ENCODE peak calls at places on chromosomes 6 and 20, in seven cellular contexts. One of them, this sample, is unnamed. For H3K27me3, the result is how much of the 10 kb centered on the place peaks cover.

GRCh38 chr20:56626367-56627121 is 2.6 kb upstream of the TFAP2C start:
- DNase-seq in gastrocnemius medialis: no peak
- DNase-seq in stomach: no peak
- DNase-seq in astrocyte: no peak
- DNase-seq in A673: peak
- DNase-seq in suprapubic skin: no peak
- DNase-seq in neural progenitor cell: peak
- DNase-seq in this sample: peak

GRCh38 chr6:44316481-44316880 is 3.3 kb upstream of the AARS2 start:
- DNase-seq in stomach: no peak
- DNase-seq in gastrocnemius medialis: no peak
- DNase-seq in neural progenitor cell: no peak
- DNase-seq in suprapubic skin: no peak
- DNase-seq in astrocyte: no peak
- DNase-seq in A673: no peak
- DNase-seq in this sample: no peak

GRCh38 chr6:90548001-90548400 is 38.9 kb downstream of the MAP3K7 start:
- DNase-seq in astrocyte: no peak
- DNase-seq in stomach: no peak
- DNase-seq in suprapubic skin: no peak
- DNase-seq in A673: no peak
- DNase-seq in neural progenitor cell: no peak
- DNase-seq in gastrocnemius medialis: no peak
- DNase-seq in this sample: no peak

GRCh38 chr20:46040902-46041535 is 12.0 kb downstream of the SLC12A5 start:
- DNase-seq in neural progenitor cell: peak
- DNase-seq in stomach: peak
- DNase-seq in astrocyte: peak
- DNase-seq in A673: peak
- DNase-seq in gastrocnemius medialis: no peak
- DNase-seq in suprapubic skin: no peak
- DNase-seq in this sample: peak

GRCh38 chr6:147132889-147133288 is 71.3 kb upstream of the STXBP5 start:
- DNase-seq in stomach: no peak
- DNase-seq in astrocyte: peak
- DNase-seq in A673: peak
- DNase-seq in neural progenitor cell: no peak
- DNase-seq in suprapubic skin: no peak
- DNase-seq in gastrocnemius medialis: no peak
- DNase-seq in this sample: no peak

GRCh38 chr6:7042654-7043545 is 64.9 kb upstream of the RREB1 start:
- DNase-seq in neural progenitor cell: peak
- DNase-seq in suprapubic skin: no peak
- DNase-seq in A673: no peak
- DNase-seq in gastrocnemius medialis: peak
- DNase-seq in stomach: no peak
- DNase-seq in astrocyte: no peak
- DNase-seq in this sample: no peak

GRCh38 chr20:59705651-59706101 is 101.3 kb downstream of the PHACTR3 start:
- DNase-seq in astrocyte: no peak
- DNase-seq in A673: no peak
- DNase-seq in gastrocnemius medialis: no peak
- DNase-seq in neural progenitor cell: no peak
- DNase-seq in stomach: no peak
- DNase-seq in suprapubic skin: no peak
- DNase-seq in this sample: no peak

GRCh38 chr6:157203312-157203744 is 120.0 kb downstream of the TMEM242 start:
- DNase-seq in stomach: no peak
- DNase-seq in astrocyte: peak
- DNase-seq in suprapubic skin: no peak
- DNase-seq in A673: no peak
- DNase-seq in gastrocnemius medialis: no peak
- DNase-seq in neural progenitor cell: no peak
- DNase-seq in this sample: no peak

GRCh38 chr6:113655761-113656160 is 201.4 kb upstream of the MARCKS start:
- DNase-seq in stomach: no peak
- DNase-seq in A673: no peak
- DNase-seq in gastrocnemius medialis: no peak
- DNase-seq in suprapubic skin: no peak
- DNase-seq in astrocyte: no peak
- DNase-seq in neural progenitor cell: no peak
- DNase-seq in this sample: no peak

GRCh38 chr6:105087571-105088211 is 92.1 kb downstream of the POPDC3 start:
- DNase-seq in suprapubic skin: no peak
- DNase-seq in A673: peak
- DNase-seq in neural progenitor cell: peak
- DNase-seq in gastrocnemius medialis: peak
- DNase-seq in astrocyte: peak
- DNase-seq in stomach: peak
- DNase-seq in this sample: peak

GRCh38 chr6:113120577-113121285 is 736.4 kb upstream of the MARCKS start:
- DNase-seq in gastrocnemius medialis: no peak
- DNase-seq in astrocyte: peak
- DNase-seq in suprapubic skin: no peak
- DNase-seq in A673: peak
- DNase-seq in neural progenitor cell: peak
- DNase-seq in stomach: no peak
- DNase-seq in this sample: no peak

GRCh38 chr6:15338462-15338861 is 92.6 kb downstream of the JARID2 start:
- DNase-seq in neural progenitor cell: no peak
- DNase-seq in gastrocnemius medialis: no peak
- DNase-seq in astrocyte: no peak
- DNase-seq in suprapubic skin: no peak
- DNase-seq in stomach: no peak
- DNase-seq in A673: no peak
- DNase-seq in this sample: no peak

GRCh38 chr6:156628805-156629204 is 148.4 kb upstream of the ARID1B start:
- DNase-seq in suprapubic skin: no peak
- DNase-seq in A673: no peak
- DNase-seq in neural progenitor cell: no peak
- DNase-seq in astrocyte: no peak
- DNase-seq in gastrocnemius medialis: no peak
- DNase-seq in stomach: no peak
- DNase-seq in this sample: no peak

GRCh38 chr20:61874421-61875068 is 191.1 kb downstream of the TAF4 start:
- DNase-seq in stomach: no peak
- DNase-seq in A673: peak
- DNase-seq in astrocyte: peak
- DNase-seq in suprapubic skin: no peak
- DNase-seq in gastrocnemius medialis: no peak
- DNase-seq in neural progenitor cell: peak
- DNase-seq in this sample: peak

GRCh38 chr20:25033250-25033940 is 24.5 kb downstream of the ACSS1 start:
- DNase-seq in A673: peak
- DNase-seq in neural progenitor cell: no peak
- DNase-seq in suprapubic skin: no peak
- DNase-seq in gastrocnemius medialis: no peak
- DNase-seq in stomach: no peak
- DNase-seq in astrocyte: no peak
- DNase-seq in this sample: no peak

GRCh38 chr6:127841811-127842210 is 59.0 kb downstream of the THEMIS start:
- DNase-seq in neural progenitor cell: no peak
- DNase-seq in A673: no peak
- DNase-seq in gastrocnemius medialis: no peak
- DNase-seq in stomach: no peak
- DNase-seq in astrocyte: peak
- DNase-seq in suprapubic skin: no peak
- DNase-seq in this sample: no peak

GRCh38 chr20:9442858-9443257 is 71.5 kb upstream of the LAMP5 start:
- DNase-seq in astrocyte: no peak
- DNase-seq in suprapubic skin: no peak
- DNase-seq in A673: no peak
- DNase-seq in stomach: peak
- DNase-seq in neural progenitor cell: no peak
- DNase-seq in gastrocnemius medialis: no peak
- DNase-seq in this sample: no peak

GRCh38 chr6:9621276-9621675 is 793.6 kb downstream of the TFAP2A start:
- DNase-seq in suprapubic skin: no peak
- DNase-seq in neural progenitor cell: no peak
- DNase-seq in astrocyte: peak
- DNase-seq in gastrocnemius medialis: no peak
- DNase-seq in A673: no peak
- DNase-seq in stomach: no peak
- DNase-seq in this sample: no peak

GRCh38 chr20:11776687-11777086 is 141.0 kb upstream of the BTBD3 start:
- DNase-seq in astrocyte: no peak
- DNase-seq in neural progenitor cell: no peak
- DNase-seq in stomach: no peak
- DNase-seq in suprapubic skin: no peak
- DNase-seq in gastrocnemius medialis: no peak
- DNase-seq in A673: no peak
- DNase-seq in this sample: no peak

GRCh38 chr6:124535746-124536145 is 426.5 kb upstream of the RNF217 start:
- DNase-seq in neural progenitor cell: no peak
- DNase-seq in astrocyte: peak
- DNase-seq in stomach: no peak
- DNase-seq in A673: no peak
- DNase-seq in suprapubic skin: no peak
- DNase-seq in gastrocnemius medialis: no peak
- DNase-seq in this sample: no peak

GRCh38 chr6:139698526-139699182 is 324.2 kb upstream of the CITED2 start:
- DNase-seq in neural progenitor cell: no peak
- DNase-seq in astrocyte: no peak
- DNase-seq in A673: no peak
- DNase-seq in stomach: no peak
- DNase-seq in gastrocnemius medialis: no peak
- DNase-seq in suprapubic skin: no peak
- DNase-seq in this sample: no peak

GRCh38 chr6:112806163-112806900 is 459.2 kb downstream of the RFPL4B start:
- DNase-seq in neural progenitor cell: no peak
- DNase-seq in gastrocnemius medialis: no peak
- DNase-seq in A673: no peak
- DNase-seq in suprapubic skin: no peak
- DNase-seq in astrocyte: peak
- DNase-seq in stomach: no peak
- DNase-seq in this sample: no peak

GRCh38 chr6:52077180-52077884 is 10.1 kb downstream of the PKHD1 start:
- DNase-seq in suprapubic skin: no peak
- DNase-seq in neural progenitor cell: peak
- DNase-seq in gastrocnemius medialis: no peak
- DNase-seq in astrocyte: no peak
- DNase-seq in stomach: no peak
- DNase-seq in A673: no peak
- DNase-seq in this sample: peak

GRCh38 chr20:62066983-62067433 is 1.3 kb upstream of the TAF4 start:
- DNase-seq in neural progenitor cell: peak
- DNase-seq in gastrocnemius medialis: no peak
- DNase-seq in astrocyte: no peak
- DNase-seq in stomach: no peak
- DNase-seq in suprapubic skin: no peak
- DNase-seq in A673: peak
- DNase-seq in this sample: peak

GRCh38 chr6:37761872-37762271 is 57.7 kb upstream of the ZFAND3 start:
- DNase-seq in gastrocnemius medialis: no peak
- DNase-seq in stomach: peak
- DNase-seq in suprapubic skin: no peak
- DNase-seq in astrocyte: no peak
- DNase-seq in A673: no peak
- DNase-seq in neural progenitor cell: no peak
- DNase-seq in this sample: no peak

DNA sequence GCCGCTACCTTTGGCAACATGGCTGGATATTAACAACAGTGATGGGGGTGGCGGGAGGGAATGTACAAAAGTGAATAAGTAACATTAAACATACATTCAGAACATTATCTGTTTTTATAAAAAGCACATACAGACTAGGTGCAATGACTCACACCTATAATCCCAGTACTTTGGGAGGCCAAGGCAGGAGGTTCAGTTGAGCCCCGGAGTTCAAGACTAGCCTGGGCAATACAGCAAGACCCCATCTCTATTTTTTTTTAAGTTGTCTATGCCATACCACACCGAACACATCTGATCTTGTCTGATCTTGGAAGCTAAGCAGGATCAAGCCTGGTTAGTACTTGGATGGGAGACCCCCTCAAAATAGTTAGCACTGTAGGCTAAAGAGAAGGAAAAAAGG is 1.7 kb upstream of the HCK start:
- DNase-seq in astrocyte: no peak
- DNase-seq in neural progenitor cell: no peak
- DNase-seq in A673: no peak
- DNase-seq in gastrocnemius medialis: no peak
- DNase-seq in stomach: peak
- DNase-seq in suprapubic skin: no peak
- DNase-seq in this sample: no peak
- H3K27me3 ChIP-seq in astrocyte: half or more
- H3K27me3 ChIP-seq in neural progenitor cell: half or more
- H3K27me3 ChIP-seq in A673: half or more
- H3K27me3 ChIP-seq in gastrocnemius medialis: under half
- H3K27me3 ChIP-seq in stomach: half or more
- H3K27me3 ChIP-seq in suprapubic skin: half or more
- H3K27me3 ChIP-seq in this sample: under half

DNA sequence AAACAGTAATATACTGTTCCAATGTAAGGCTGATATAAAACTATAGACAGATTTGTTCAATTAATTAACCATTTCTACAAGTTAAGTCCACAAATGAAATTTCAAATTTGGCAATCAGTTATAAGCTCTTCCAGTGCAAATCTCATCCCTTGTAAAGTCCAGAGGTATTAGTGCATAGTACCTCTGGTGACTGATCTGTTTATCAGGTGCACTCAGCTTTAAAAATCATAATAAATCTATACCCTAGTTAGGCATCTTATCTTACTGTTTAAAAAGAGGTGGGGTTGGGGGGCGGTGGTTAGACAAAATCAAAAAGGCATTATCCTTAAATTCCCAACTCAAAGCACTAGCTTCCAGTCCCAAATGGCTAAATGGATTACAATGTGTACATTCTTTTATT is 2.9 kb downstream of the FBXO30 start:
- DNase-seq in gastrocnemius medialis: no peak
- DNase-seq in suprapubic skin: no peak
- DNase-seq in neural progenitor cell: no peak
- DNase-seq in astrocyte: no peak
- DNase-seq in stomach: no peak
- DNase-seq in A673: no peak
- DNase-seq in this sample: no peak
- H3K4me3 ChIP-seq in gastrocnemius medialis: peak
- H3K4me3 ChIP-seq in suprapubic skin: no peak
- H3K4me3 ChIP-seq in neural progenitor cell: peak
- H3K4me3 ChIP-seq in astrocyte: no peak
- H3K4me3 ChIP-seq in stomach: no peak
- H3K4me3 ChIP-seq in A673: no peak
- H3K4me3 ChIP-seq in this sample: no peak

GRCh38 chr6:144064402-144064830 is 31.0 kb downstream of the SF3B5 start:
- DNase-seq in suprapubic skin: no peak
- DNase-seq in stomach: peak
- DNase-seq in gastrocnemius medialis: no peak
- DNase-seq in astrocyte: no peak
- DNase-seq in A673: peak
- DNase-seq in neural progenitor cell: peak
- DNase-seq in this sample: peak
- H3K27me3 ChIP-seq in suprapubic skin: under half
- H3K27me3 ChIP-seq in stomach: under half
- H3K27me3 ChIP-seq in gastrocnemius medialis: under half
- H3K27me3 ChIP-seq in astrocyte: half or more
- H3K27me3 ChIP-seq in A673: half or more
- H3K27me3 ChIP-seq in neural progenitor cell: half or more
- H3K27me3 ChIP-seq in this sample: half or more

DNA sequence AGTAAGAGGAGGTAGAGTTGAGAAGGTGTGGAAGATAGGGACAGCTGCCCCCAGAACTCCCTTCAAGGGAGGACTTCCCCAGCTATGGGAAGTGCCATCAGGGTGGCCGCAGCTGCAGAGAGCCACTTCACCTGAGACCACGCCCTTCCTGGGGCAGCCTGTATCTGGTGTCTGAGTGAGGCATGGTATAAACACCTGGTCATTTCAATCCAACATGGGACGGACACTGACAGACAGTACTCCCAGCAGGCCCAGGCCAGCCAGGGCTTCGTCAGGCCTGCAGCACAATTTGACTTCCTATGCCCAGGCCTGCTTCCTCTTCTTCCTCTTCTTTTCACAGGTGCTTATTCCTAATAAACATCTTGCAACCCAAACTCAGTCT is 4.5 kb downstream of the SOX12 start:
- DNase-seq in suprapubic skin: no peak
- DNase-seq in astrocyte: no peak
- DNase-seq in neural progenitor cell: no peak
- DNase-seq in gastrocnemius medialis: no peak
- DNase-seq in stomach: no peak
- DNase-seq in A673: no peak
- DNase-seq in this sample: no peak
- H3K4me3 ChIP-seq in suprapubic skin: no peak
- H3K4me3 ChIP-seq in astrocyte: no peak
- H3K4me3 ChIP-seq in neural progenitor cell: peak
- H3K4me3 ChIP-seq in gastrocnemius medialis: no peak
- H3K4me3 ChIP-seq in stomach: no peak
- H3K4me3 ChIP-seq in A673: no peak
- H3K4me3 ChIP-seq in this sample: no peak